ENCODE peak calls at places on chromosome 7, in seven cellular contexts. L, P, U, H, R, N and V are unnamed samples.

GRCh38 chr7:157667261-157667660 is 330.5 kb downstream of the DNAJB6 start:
- DNase-seq in N (no peak), U (no peak), R (no peak), L (no peak), H (no peak), P (no peak), V (no peak)

GRCh38 chr7:129853661-129854268 is 99.0 kb downstream of the UBE2H start:
- DNase-seq in P (peak; percentile 55), R (no peak), H (no peak), N (peak; percentile 37), U (no peak), L (no peak), V (no peak)

GRCh38 chr7:153002164-153002563 is 242.6 kb downstream of the ACTR3B start:
- DNase-seq in P (no peak), H (no peak), N (no peak), R (no peak), L (no peak), U (no peak), V (no peak)

GRCh38 chr7:43591551-43592180 is 8.8 kb downstream of the STK17A start:
- DNase-seq in L (peak; percentile 25), U (no peak), H (no peak), N (no peak), R (no peak), P (peak; percentile 59), V (no peak)

GRCh38 chr7:158815046-158815445 is 14.3 kb downstream of the ESYT2 start:
- DNase-seq in P (no peak), N (no peak), U (no peak), H (no peak), R (peak; percentile 50), L (peak; percentile 68), V (peak; percentile 33)

GRCh38 chr7:34064511-34065158 is 159.3 kb downstream of the BMPER start:
- DNase-seq in N (no peak), L (no peak), P (no peak), U (no peak), R (no peak), H (no peak), V (no peak)

GRCh38 chr7:100212631-100213286 is 7.0 kb upstream of the PVRIG start:
- DNase-seq in N (no peak), P (no peak), U (no peak), L (no peak), H (no peak), R (no peak), V (no peak)

GRCh38 chr7:95246935-95247370 is 77.4 kb downstream of the PON1 start:
- DNase-seq in L (peak; percentile 88), H (peak; percentile 85), R (peak; percentile 59), P (peak; percentile 71), U (peak; percentile 27), N (peak; percentile 54), V (peak; percentile 88)

GRCh38 chr7:139602143-139602722 is 78.7 kb downstream of the CLEC2L start:
- DNase-seq in L (peak; percentile 56), P (peak; percentile 49), U (no peak), H (peak; percentile 69), R (no peak), N (peak; percentile 15), V (peak; percentile 58)

GRCh38 chr7:27152816-27153486 is 568 bp upstream of the HOXA3 start:
- DNase-seq in R (peak; percentile 25), P (no peak), N (no peak), L (no peak), U (no peak), H (no peak), V (no peak)
- H3K4me1 ChIP-seq in R (no peaks in the 10 kb centered on the region), P (peaks cover 68% of the 10 kb centered on the region), N (peaks cover 23% of the 10 kb centered on the region), L (no peaks in the 10 kb centered on the region), U (peaks cover 45% of the 10 kb centered on the region), H (peaks cover 60% of the 10 kb centered on the region), V (no peaks in the 10 kb centered on the region)

DNA sequence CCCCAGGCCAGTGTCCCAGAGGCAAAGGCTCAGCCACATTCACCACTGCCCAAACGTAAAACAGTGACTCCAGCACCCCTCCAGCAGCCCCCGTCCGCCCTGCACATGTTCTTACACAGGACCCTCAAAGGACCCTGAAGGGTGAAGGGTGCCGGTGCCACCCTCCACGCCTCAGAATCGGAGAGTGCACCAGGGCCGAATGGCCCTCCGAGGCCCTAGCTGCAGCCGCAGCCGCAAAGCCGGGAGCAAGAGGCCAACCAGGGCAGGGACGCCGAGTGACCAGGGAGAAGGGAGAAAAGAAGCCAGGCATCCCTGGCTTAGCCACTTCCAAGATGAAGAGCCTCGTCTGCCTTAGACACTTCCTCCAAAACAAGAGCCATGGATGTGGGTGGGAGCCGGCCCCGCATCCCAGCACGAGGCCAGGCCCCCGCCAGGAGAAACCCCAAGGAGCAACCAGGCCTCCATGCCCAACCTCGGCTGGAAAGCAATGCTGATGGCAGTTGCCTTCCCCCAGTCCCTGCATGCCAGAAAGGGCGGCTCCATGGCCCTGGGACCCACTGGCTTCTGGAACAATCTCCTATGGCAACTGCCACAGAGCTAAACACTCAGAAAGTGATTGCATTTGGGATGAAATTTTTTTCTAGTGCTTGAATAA is 92.4 kb downstream of the MAD1L1 start:
- DNase-seq in P (no peak), N (no peak), H (no peak), R (no peak), L (no peak), U (no peak), V (no peak)
- H3K9ac ChIP-seq in P (no peak overlapping the region), N (no peak overlapping the region), H (no peak overlapping the region), R (no peak overlapping the region), L (no peak overlapping the region), U (no peak overlapping the region), V (no peak overlapping the region)

GRCh38 chr7:2357165-2357564 is 2.5 kb downstream of the EIF3B start:
- DNase-seq in L (no peak), R (no peak), U (no peak), H (no peak), P (no peak), N (no peak), V (no peak)
- H3K4me1 ChIP-seq in L (no peaks in the 10 kb centered on the region), R (no peaks in the 10 kb centered on the region), U (peaks cover 44% of the 10 kb centered on the region), H (peaks cover 26% of the 10 kb centered on the region), P (peaks cover 13% of the 10 kb centered on the region), N (peaks cover 6% of the 10 kb centered on the region), V (peaks cover 14% of the 10 kb centered on the region)

GRCh38 chr7:54995631-54996340 is 23.0 kb upstream of the EGFR start:
- DNase-seq in N (peak; percentile 71), U (no peak), P (peak; percentile 80), H (no peak), R (no peak), L (no peak), V (no peak)

GRCh38 chr7:54992876-54993490 is 25.8 kb upstream of the EGFR start:
- DNase-seq in L (no peak), N (no peak), H (no peak), R (no peak), U (no peak), P (no peak), V (no peak)

GRCh38 chr7:54991341-54991740 is 27.5 kb upstream of the EGFR start:
- DNase-seq in P (no peak), H (no peak), L (no peak), R (no peak), N (no peak), U (no peak), V (no peak)

GRCh38 chr7:54996391-54996790 is 22.4 kb upstream of the EGFR start:
- DNase-seq in P (no peak), U (no peak), R (no peak), H (no peak), N (no peak), L (no peak), V (no peak)

GRCh38 chr7:54995166-54995565 is 23.7 kb upstream of the EGFR start:
- DNase-seq in U (no peak), P (no peak), R (no peak), H (no peak), L (no peak), N (no peak), V (no peak)
- H3K9ac ChIP-seq in U (no peak overlapping the region), P (no peak overlapping the region), R (no peak overlapping the region), H (no peak overlapping the region), L (no peak overlapping the region), N (no peak overlapping the region), V (no peak overlapping the region)

DNA sequence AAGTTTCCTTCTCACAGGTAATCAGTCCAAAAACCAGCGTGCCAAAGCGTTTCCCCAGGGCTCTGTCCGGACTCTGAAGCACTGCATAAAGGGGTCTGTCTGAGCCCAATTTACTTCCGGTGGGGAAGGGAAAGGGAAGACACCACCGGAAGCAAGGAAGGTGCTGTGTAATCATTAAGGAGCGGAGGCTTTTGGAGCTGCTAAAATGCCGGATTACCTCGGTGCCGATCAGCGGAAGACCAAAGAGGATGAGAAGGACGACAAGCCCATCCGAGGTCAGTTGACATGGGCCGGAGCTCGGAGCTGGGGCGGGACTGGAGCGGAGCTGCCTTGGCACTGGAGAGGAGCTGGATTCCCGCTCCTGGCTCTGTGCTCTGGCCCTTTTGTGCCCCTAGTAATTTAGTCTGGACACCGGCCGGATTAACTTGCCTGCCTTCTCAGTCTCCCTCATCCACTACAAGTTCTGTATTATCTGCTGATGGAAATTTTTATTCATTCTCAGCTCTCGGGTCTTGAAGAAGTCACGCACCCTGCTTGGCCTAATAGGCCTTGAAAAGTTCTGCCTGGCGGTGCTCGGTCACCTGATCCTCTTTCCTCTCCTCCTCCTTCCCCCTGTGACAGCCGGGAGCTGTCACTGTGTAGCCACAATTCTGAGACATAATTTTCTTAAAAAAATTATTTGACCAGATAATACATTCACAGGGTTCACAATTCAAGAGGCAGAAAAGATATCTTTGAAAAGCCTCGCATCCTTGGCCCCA is at the start of gene PSMC2:
- DNase-seq in L (peak; percentile 97), U (peak; percentile 90), R (peak; percentile 86), H (peak; percentile 96), N (peak; percentile 94), P (peak; percentile 86), V (peak; percentile 88)
- H3K4me1 ChIP-seq in L (no peaks in the 10 kb centered on the region), U (peaks cover 76% of the 10 kb centered on the region), R (no peaks in the 10 kb centered on the region), H (peaks cover 52% of the 10 kb centered on the region), N (peaks cover 18% of the 10 kb centered on the region), P (peaks cover 34% of the 10 kb centered on the region), V (peaks cover 22% of the 10 kb centered on the region)